ENCODE peak calls at places on chromosomes 5 and 9, in six cellular contexts. W is aorta, B is HepG2, K is Karpas-422, R is PC-3, I is PC-9. J is an unnamed sample.

GRCh38 chr5:168417731-168418429 is 68.4 kb upstream of the RARS1 start:
- DNase-seq in I (no peak), K (no peak), R (no peak), B (no peak), W (no peak), J (no peak)

GRCh38 chr5:154652746-154653417 is 102.3 kb upstream of the LARP1 start:
- DNase-seq in B (no peak), W (no peak), R (no peak), K (no peak), I (peak; percentile 23), J (no peak)

GRCh38 chr5:170434953-170435605 is 45.9 kb upstream of the KCNMB1 start:
- DNase-seq in I (peak; percentile 45), K (peak; percentile 93), B (peak; percentile 11), W (peak; percentile 70), R (peak; percentile 55), J (no peak)

GRCh38 chr5:127741412-127741811 is 38.2 kb downstream of the CCDC192 start:
- DNase-seq in W (no peak), I (no peak), B (no peak), R (no peak), K (no peak), J (no peak)

GRCh38 chr9:75238311-75238976 is 150.1 kb downstream of the OSTF1 start:
- DNase-seq in K (peak; percentile 89), R (peak; percentile 80), B (peak; percentile 64), W (peak; percentile 54), I (peak; percentile 45), J (peak; percentile 48)

GRCh38 chr5:18008940-18009339 is 374.7 kb downstream of the TAF11L14 start:
- DNase-seq in B (no peak), I (no peak), W (no peak), R (peak; percentile 50), K (no peak), J (no peak)

GRCh38 chr5:151363673-151364072 is 16.3 kb upstream of the SLC36A2 start:
- DNase-seq in W (no peak), B (no peak), K (no peak), I (no peak), R (no peak), J (no peak)

GRCh38 chr9:74858753-74859414 is 28.8 kb downstream of the TRPM6 start:
- DNase-seq in B (no peak), W (no peak), K (no peak), R (no peak), I (no peak), J (no peak)

GRCh38 chr5:157348049-157348400 is 82.1 kb downstream of the CYFIP2 start:
- DNase-seq in I (no peak), K (no peak), W (no peak), B (no peak), R (peak; percentile 56), J (no peak)

GRCh38 chr9:36575411-36575882 is 2.8 kb downstream of the MELK start:
- DNase-seq in R (peak; percentile 22), K (no peak), B (no peak), W (no peak), I (no peak), J (no peak)

GRCh38 chr9:5838884-5839571 is 6.1 kb upstream of the ERMP1 start:
- DNase-seq in B (peak; percentile 96), K (no peak), R (peak; percentile 88), W (no peak), I (peak; percentile 68), J (peak; percentile 69)

GRCh38 chr9:135074354-135075233 is 12.9 kb upstream of the OLFM1 start:
- DNase-seq in K (no peak), I (no peak), W (no peak), B (no peak), R (no peak), J (no peak)

GRCh38 chr5:119398713-119399492 is 43.1 kb downstream of the TNFAIP8 start:
- DNase-seq in K (no peak), I (no peak), W (peak; percentile 74), R (no peak), B (peak; percentile 9), J (no peak)

GRCh38 chr5:38697013-38697412 is 140.6 kb upstream of the LIFR start:
- DNase-seq in R (no peak), I (no peak), B (peak; percentile 51), W (no peak), K (no peak), J (no peak)

GRCh38 chr9:94783121-94783664 is 56.7 kb downstream of the AOPEP start:
- DNase-seq in R (peak; percentile 98), W (peak; percentile 80), B (peak; percentile 75), I (peak; percentile 98), K (peak; percentile 72), J (peak; percentile 99)

GRCh38 chr5:146005723-146006122 is 69.3 kb downstream of the SH3RF2 start:
- DNase-seq in K (no peak), R (no peak), I (no peak), B (no peak), W (no peak), J (no peak)

GRCh38 chr9:78325343-78325742 is 28.4 kb downstream of the PSAT1 start:
- DNase-seq in R (no peak), B (no peak), W (no peak), I (no peak), K (no peak), J (no peak)

GRCh38 chr9:75084081-75084672 is 3.8 kb downstream of the NMRK1 start:
- DNase-seq in R (no peak), B (peak; percentile 24), K (no peak), I (no peak), W (no peak), J (no peak)

GRCh38 chr5:163505049-163505474 is 357 bp upstream of the MAT2B start:
- DNase-seq in W (no peak), B (no peak), K (no peak), R (no peak), I (no peak), J (no peak)

GRCh38 chr5:94660506-94660905 is 42.0 kb downstream of the SLF1 start:
- DNase-seq in I (no peak), R (no peak), W (no peak), B (no peak), K (no peak), J (no peak)

GRCh38 chr9:75880556-75880955 is 9.9 kb upstream of the PCSK5 start:
- DNase-seq in R (no peak), W (no peak), I (no peak), K (no peak), B (no peak), J (no peak)

GRCh38 chr9:2849943-2850342 is 6.0 kb upstream of the PUM3 start:
- DNase-seq in K (no peak), B (no peak), W (no peak), I (no peak), R (no peak), J (no peak)

GRCh38 chr5:64594601-64595518 is 89.0 kb downstream of the RGS7BP start:
- DNase-seq in K (peak; percentile 53), R (peak; percentile 26), I (no peak), W (no peak), B (no peak), J (no peak)
- H3K27ac ChIP-seq in K (no peak overlapping the region), R (no peak overlapping the region), I (no peak overlapping the region), W (peak overlapping the region; percentile 36), B (no peak overlapping the region), J (no peak overlapping the region)

GRCh38 chr9:127396808-127397721 is at the start of gene SLC2A8:
- DNase-seq in B (peak; percentile 99), K (peak; percentile 100), R (peak; percentile 99), W (peak; percentile 99), I (peak; percentile 100), J (peak; percentile 97)

GRCh38 chr9:127397722-127398647 is 1.0 kb downstream of the SLC2A8 start:
- DNase-seq in K (peak; percentile 70), B (peak; percentile 36), R (peak; percentile 36), I (peak; percentile 54), W (peak; percentile 67), J (no peak)

GRCh38 chr9:127395491-127396252 is 1.3 kb upstream of the SLC2A8 start:
- DNase-seq in B (peak; percentile 86), W (no peak), I (no peak), K (no peak), R (no peak), J (no peak)

GRCh38 chr9:127398715-127399400 is 1.9 kb downstream of the SLC2A8 start:
- DNase-seq in W (no peak), R (no peak), I (no peak), B (no peak), K (no peak), J (no peak)

DNA sequence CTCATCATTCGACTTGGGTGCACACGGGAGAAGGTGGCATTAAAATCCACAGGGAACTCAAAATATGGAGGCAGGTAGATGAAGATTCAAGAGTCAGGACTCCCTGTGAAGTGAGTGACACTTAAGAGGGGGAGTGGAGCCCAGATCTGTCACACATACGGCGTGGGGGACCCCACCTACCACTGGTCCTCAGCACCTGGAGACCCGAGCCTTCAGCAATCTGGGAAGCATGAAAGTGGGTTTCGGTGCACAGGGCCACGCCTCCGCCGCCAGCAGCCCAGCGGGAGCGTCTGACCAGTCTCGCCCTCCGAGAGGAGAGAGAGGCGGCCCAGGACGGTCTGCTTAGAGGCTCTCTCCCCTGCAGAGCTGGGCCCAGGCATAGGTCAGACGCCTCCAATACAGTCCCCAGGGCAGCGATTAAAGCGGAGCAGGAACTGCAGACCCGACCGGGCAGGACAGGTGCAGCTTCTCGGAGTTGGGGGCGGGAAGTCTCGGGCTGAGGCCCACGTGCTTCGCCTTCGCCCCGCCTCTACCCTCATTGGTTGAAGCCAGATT is 639 bp upstream of the SLC2A8 start:
- DNase-seq in B (no peak), I (no peak), K (no peak), R (no peak), W (no peak), J (no peak)
- H3K27ac ChIP-seq in B (peak overlapping the region; percentile 64), I (no peak overlapping the region), K (peak overlapping the region; percentile 23), R (no peak overlapping the region), W (no peak overlapping the region), J (no peak overlapping the region)

DNA sequence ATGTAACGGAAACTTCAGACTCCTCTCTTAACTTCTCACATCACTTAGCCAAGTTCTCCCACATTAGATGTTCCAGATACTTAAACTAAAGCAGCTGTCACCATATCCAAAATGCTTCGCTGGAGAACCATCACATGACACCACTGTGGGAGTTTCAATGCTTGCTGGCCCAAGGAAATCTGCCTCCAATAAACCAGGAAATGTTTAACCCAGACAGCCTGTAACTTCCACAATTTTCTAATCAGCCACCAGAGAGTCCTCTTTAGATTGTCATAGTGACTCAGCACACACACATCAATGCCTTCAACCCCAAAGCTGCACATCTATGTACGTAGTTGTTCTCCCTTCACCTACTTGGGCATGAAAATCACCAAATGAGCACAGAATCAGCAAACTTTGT is 118.7 kb downstream of the LPAR1 start:
- DNase-seq in I (peak; percentile 17), R (peak; percentile 87), B (no peak), K (no peak), W (no peak), J (no peak)
- H3K27ac ChIP-seq in I (peak overlapping the region; percentile 97), R (peak overlapping the region; percentile 97), B (no peak overlapping the region), K (no peak overlapping the region), W (peak overlapping the region; percentile 28), J (peak overlapping the region; percentile 71)

GRCh38 chr9:129987047-129987446 is 55.9 kb downstream of the FNBP1 start:
- DNase-seq in I (no peak), R (no peak), W (no peak), B (no peak), K (no peak), J (no peak)
- H3K27ac ChIP-seq in I (no peak overlapping the region), R (no peak overlapping the region), W (no peak overlapping the region), B (no peak overlapping the region), K (peak overlapping the region; percentile 92), J (no peak overlapping the region)

GRCh38 chr5:158727771-158728311 is 371.9 kb downstream of the EBF1 start:
- DNase-seq in R (no peak), K (no peak), W (peak; percentile 49), I (no peak), B (peak; percentile 1), J (no peak)
- H3K27ac ChIP-seq in R (no peak overlapping the region), K (no peak overlapping the region), W (no peak overlapping the region), I (no peak overlapping the region), B (no peak overlapping the region), J (no peak overlapping the region)